ENCODE peak calls at places on chromosomes 4 and X, in seven cellular contexts. N is RWPE2, S is suprapubic skin, K is A673, D is tibial nerve, W is thoracic aorta, R is pancreas. I is an unnamed sample.
A peak's percentile ranks its signal among the peaks of the same experiment; 100 is the strongest.

GRCh38 chrX:72020788-72021187 is 110.1 kb downstream of the NHSL2 start:
- DNase-seq in N (no peak), S (no peak), K (no peak), D (no peak), W (no peak), R (no peak), I (peak; percentile 20)

GRCh38 chr4:109701566-109702399 is 1.5 kb downstream of the CASP6 start:
- DNase-seq in N (no peak), S (no peak), K (no peak), D (no peak), W (no peak), R (no peak), I (peak; percentile 73)

GRCh38 chrX:102651242-102651967 is at the start of gene GPRASP1:
- DNase-seq in N (no peak), S (peak; percentile 72), K (peak; percentile 45), D (peak; percentile 37), W (no peak), R (peak; percentile 80), I (peak; percentile 83)

GRCh38 chr4:111406036-111406435 is 739.2 kb upstream of the FAM241A start:
- DNase-seq in N (no peak), S (no peak), K (no peak), D (no peak), W (no peak), R (no peak), I (no peak)

GRCh38 chr4:77676842-77677241 is 71.2 kb downstream of the CXCL13 start:
- DNase-seq in N (no peak), S (no peak), K (no peak), D (no peak), W (no peak), R (no peak), I (no peak)

GRCh38 chr4:89311433-89311832 is 3.8 kb upstream of the GPRIN3 start:
- DNase-seq in N (no peak), S (no peak), K (no peak), D (no peak), W (no peak), R (no peak), I (no peak)

GRCh38 chr4:4377683-4378082 is 9.2 kb upstream of the NSG1 start:
- DNase-seq in N (no peak), S (no peak), K (no peak), D (no peak), W (no peak), R (no peak), I (no peak)

GRCh38 chrX:129930941-129931410 is 25.0 kb downstream of the UTP14A start:
- DNase-seq in N (no peak), S (no peak), K (no peak), D (no peak), W (no peak), R (no peak), I (no peak)

GRCh38 chr4:185718578-185719492 is 93.2 kb downstream of the SORBS2 start:
- DNase-seq in N (no peak), S (no peak), K (no peak), D (no peak), W (no peak), R (no peak), I (no peak)

GRCh38 chr4:47831026-47831689 is 6.7 kb downstream of the CORIN start:
- DNase-seq in N (no peak), S (no peak), K (no peak), D (no peak), W (no peak), R (no peak), I (no peak)

GRCh38 chr4:40254961-40255721 is 58.3 kb downstream of the RHOH start:
- DNase-seq in N (no peak), S (no peak), K (peak; percentile 69), D (no peak), W (no peak), R (no peak), I (no peak)

GRCh38 chr4:78749258-78749971 is 26.7 kb upstream of the BMP2K start:
- DNase-seq in N (no peak), S (no peak), K (no peak), D (no peak), W (no peak), R (no peak), I (no peak)

GRCh38 chr4:71472946-71473345 is 134.1 kb downstream of the SLC4A4 start:
- DNase-seq in N (no peak), S (no peak), K (no peak), D (no peak), W (no peak), R (no peak), I (no peak)

GRCh38 chr4:111880116-111880515 is 265.1 kb upstream of the FAM241A start:
- DNase-seq in N (no peak), S (no peak), K (no peak), D (no peak), W (no peak), R (no peak), I (no peak)

GRCh38 chr4:26050212-26050643 is 136.2 kb downstream of the SMIM20 start:
- DNase-seq in N (no peak), S (peak; percentile 64), K (no peak), D (peak; percentile 18), W (no peak), R (no peak), I (no peak)

GRCh38 chrX:7983594-7983993 is 56.4 kb upstream of the PNPLA4 start:
- DNase-seq in N (no peak), S (no peak), K (no peak), D (no peak), W (no peak), R (no peak), I (no peak)

GRCh38 chr4:168587326-168588125 is 90.7 kb downstream of the PALLD start:
- DNase-seq in N (peak; percentile 94), S (no peak), K (no peak), D (no peak), W (no peak), R (no peak), I (peak; percentile 52)

GRCh38 chrX:34880656-34881055 is 61.9 kb upstream of the FAM47B start:
- DNase-seq in N (no peak), S (no peak), K (no peak), D (no peak), W (no peak), R (no peak), I (no peak)

GRCh38 chr4:41406051-41406516 is 131.9 kb upstream of the LIMCH1 start:
- DNase-seq in N (no peak), S (no peak), K (no peak), D (no peak), W (no peak), R (no peak), I (no peak)

DNA sequence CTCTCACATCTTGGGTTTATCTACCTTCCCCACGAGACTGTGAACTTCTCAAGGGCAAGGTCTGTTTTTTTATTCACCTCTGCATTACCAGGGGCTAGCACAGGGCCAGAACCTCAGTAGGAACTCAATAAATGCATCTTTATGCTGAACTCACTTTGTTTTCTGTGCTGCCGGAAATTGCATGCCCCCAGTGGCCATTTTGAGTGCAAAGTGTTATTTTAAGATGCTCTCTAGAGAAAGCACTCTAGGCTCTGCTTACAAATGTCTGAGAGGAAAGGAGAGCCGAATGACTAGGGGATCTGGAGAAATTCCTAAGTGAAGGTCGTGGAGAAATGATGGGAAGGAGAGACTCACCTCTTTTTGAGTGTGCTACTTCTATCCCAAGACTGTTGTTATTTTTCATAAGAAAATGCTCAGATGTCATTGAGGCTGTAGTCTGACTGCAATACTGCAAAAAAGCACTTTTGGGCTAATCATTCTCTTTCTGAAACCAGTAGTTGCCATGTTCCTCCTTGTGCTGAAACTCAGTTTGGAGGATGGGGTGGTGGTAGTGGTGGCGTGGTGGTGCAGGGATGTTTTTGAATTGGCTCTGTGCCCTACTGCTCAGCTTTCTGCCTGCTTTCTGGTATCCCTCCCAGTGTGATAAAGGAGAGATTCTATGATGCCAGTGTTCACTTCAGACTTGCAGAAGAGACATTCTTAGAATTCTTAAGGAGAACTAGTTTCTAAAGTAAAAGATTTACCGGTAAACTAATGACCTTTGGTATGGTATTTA is 41.3 kb downstream of the DOCK11 start:
- DNase-seq in N (no peak), S (no peak), K (peak; percentile 42), D (no peak), W (no peak), R (no peak), I (peak; percentile 51)
- TF ChIP-seq CTCF in N (peak; percentile 11), S (no peak), K (peak; percentile 56), D (no peak), W (no peak), R (no peak), I (peak; percentile 61)

DNA sequence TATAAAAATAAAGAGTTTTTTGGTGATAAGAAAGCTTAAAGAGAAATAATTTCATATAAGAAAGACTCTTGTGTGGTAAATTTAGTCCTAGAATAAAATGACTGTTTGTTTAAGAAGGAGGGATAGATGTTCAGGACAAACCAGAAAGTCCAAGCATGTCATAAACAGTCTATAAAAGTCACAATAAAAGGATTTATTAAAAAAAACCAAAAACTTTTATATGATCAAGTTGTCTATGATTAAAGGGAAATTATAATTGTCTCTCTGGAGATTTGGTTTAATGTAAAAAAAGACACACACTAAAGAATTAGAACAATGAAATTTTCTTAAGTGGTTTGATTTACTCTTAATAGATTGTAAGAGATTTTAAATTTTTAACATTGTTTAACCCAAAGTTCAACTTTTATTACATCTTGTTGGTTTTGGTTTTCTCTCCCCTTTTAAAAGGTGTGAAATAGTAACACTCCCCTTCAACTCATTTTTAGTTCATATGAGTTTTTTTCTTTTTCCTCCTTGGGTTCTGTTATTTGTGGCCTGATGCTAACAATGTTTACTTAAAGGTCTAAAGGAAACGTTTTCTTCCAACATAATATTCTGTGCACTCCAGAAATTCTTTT is 89.7 kb downstream of the PDHA2 start:
- DNase-seq in N (no peak), S (no peak), K (no peak), D (no peak), W (no peak), R (no peak), I (no peak)
- H3K9me3 ChIP-seq in N (peaks cover 14% of the 10 kb centered on the region), S (peaks cover 8% of the 10 kb centered on the region), K (peaks cover 4% of the 10 kb centered on the region), D (no peaks in the 10 kb centered on the region), W (no peaks in the 10 kb centered on the region), R (peaks cover 3% of the 10 kb centered on the region), I (peaks cover 94% of the 10 kb centered on the region)

DNA sequence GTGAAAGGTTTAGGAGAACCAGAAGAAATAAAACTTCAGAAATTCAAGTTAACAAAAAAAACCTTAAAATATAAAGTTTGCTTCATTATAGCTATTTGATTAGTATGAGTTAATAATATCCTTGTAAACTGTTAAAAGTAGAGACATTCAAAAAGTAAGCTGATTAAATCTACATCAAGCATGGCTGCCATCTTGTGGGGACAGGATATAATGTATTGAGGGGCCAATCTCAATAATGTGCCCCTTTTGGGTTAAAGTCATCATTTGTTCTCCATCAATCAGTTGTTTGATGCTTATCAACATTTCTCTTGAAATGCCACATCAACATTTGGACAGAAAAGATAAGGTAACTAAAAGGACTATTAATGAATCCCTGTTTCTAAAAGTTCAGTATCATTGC is 4.6 kb upstream of the GRID2 start:
- DNase-seq in N (no peak), S (no peak), K (no peak), D (no peak), W (no peak), R (no peak), I (no peak)
- TF ChIP-seq CTCF in N (peak; percentile 65), S (no peak), K (peak; percentile 17), D (no peak), W (no peak), R (no peak), I (peak; percentile 66)

DNA sequence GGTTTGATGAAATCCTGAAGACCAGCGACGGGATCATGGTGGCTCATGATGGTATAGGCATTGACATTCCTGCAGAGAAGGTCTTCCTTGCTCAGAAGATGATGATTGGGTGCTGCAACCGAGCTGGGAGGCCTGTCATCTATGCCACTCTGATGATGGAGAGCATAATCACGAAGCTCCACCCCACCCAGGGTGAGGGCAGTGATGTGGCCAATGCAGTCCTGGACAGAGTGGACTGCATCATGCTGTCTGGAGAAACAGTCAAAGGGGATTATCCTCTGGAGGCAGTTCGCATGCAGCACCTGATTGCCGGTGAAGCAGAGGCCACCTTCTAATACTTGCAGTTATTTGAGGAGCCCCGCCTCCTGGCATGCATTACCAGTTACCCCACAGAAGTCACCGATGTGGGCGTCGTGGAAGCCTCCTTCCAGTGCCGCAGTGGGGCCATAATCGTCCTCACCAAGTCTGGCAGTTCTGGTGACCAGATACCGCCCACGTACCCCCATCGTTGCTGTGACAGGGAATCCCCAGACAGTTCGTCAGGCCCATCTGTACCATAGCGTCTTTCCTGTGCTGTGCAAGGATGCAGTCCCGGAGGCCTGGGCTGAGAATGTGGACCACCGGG is 140.1 kb downstream of the EDA2R start:
- DNase-seq in N (no peak), S (no peak), K (no peak), D (no peak), W (no peak), R (peak; percentile 26), I (no peak)
- H3K9me3 ChIP-seq in N (no peaks in the 10 kb centered on the region), S (no peaks in the 10 kb centered on the region), K (peaks cover under 1% of the 10 kb centered on the region), D (no peaks in the 10 kb centered on the region), W (no peaks in the 10 kb centered on the region), R (no peaks in the 10 kb centered on the region), I (no peaks in the 10 kb centered on the region)